ENCODE peak calls at places on chromosomes 4 and X, in seven cellular contexts. E, U, A, Y, F, Z and S are unnamed samples.

GRCh38 chr4:110501826-110502225 is 25.9 kb downstream of the ENPEP start:
- DNase-seq in F (no peak), A (no peak), U (no peak), Y (no peak), Z (no peak), E (no peak), S (no peak)

GRCh38 chr4:1903035-1903434 is 31.8 kb downstream of the NSD2 start:
- DNase-seq in A (no peak), Y (no peak), F (no peak), E (no peak), Z (no peak), U (no peak), S (no peak)

GRCh38 chr4:122715221-122715620 is 17.3 kb upstream of the BBS12 start:
- DNase-seq in Y (no peak), E (no peak), U (no peak), Z (no peak), A (no peak), F (no peak), S (no peak)

GRCh38 chr4:123393696-123394095 is 2.9 kb upstream of the SPRY1 start:
- DNase-seq in E (no peak), Y (no peak), U (no peak), A (no peak), F (no peak), Z (no peak), S (no peak)

GRCh38 chrX:100643943-100644587 is at the start of gene SRPX2:
- DNase-seq in Y (peak), A (no peak), Z (no peak), F (peak), E (no peak), U (no peak), S (no peak)

GRCh38 chr4:141246683-141247429 is 26.2 kb downstream of the ZNF330 start:
- DNase-seq in F (no peak), U (no peak), Y (no peak), Z (no peak), A (no peak), E (no peak), S (no peak)

GRCh38 chr4:78954048-78954666 is 14.9 kb upstream of the PAQR3 start:
- DNase-seq in F (no peak), Z (peak), U (peak), E (no peak), Y (no peak), A (no peak), S (no peak)

GRCh38 chr4:86441175-86441960 is 81.5 kb upstream of the MAPK10 start:
- DNase-seq in A (no peak), F (no peak), Z (no peak), E (no peak), Y (no peak), U (no peak), S (no peak)

GRCh38 chr4:24889991-24890390 is 22.9 kb downstream of the CCDC149 start:
- DNase-seq in F (no peak), E (no peak), Z (no peak), U (no peak), A (no peak), Y (no peak), S (no peak)

GRCh38 chr4:142818009-142818408 is 28.1 kb downstream of the INPP4B start:
- DNase-seq in E (no peak), F (peak), Y (no peak), U (no peak), A (no peak), Z (no peak), S (no peak)

GRCh38 chr4:138390286-138390685 is 148.1 kb upstream of the SLC7A11 start:
- DNase-seq in Y (no peak), F (peak), U (no peak), Z (no peak), E (no peak), A (no peak), S (no peak)

GRCh38 chrX:96182366-96182765 is 502.3 kb upstream of the DIAPH2 start:
- DNase-seq in Z (peak), F (peak), A (no peak), Y (no peak), U (peak), E (peak), S (no peak)

GRCh38 chr4:161714022-161714751 is 449.6 kb downstream of the FSTL5 start:
- DNase-seq in A (no peak), Z (no peak), U (no peak), E (no peak), Y (no peak), F (peak), S (no peak)

GRCh38 chr4:64682946-64683345 is 273.7 kb upstream of the TECRL start:
- DNase-seq in A (no peak), Y (no peak), U (no peak), E (no peak), F (no peak), Z (no peak), S (no peak)

GRCh38 chr4:75940692-75941253 is at the start of gene NAAA:
- DNase-seq in Z (peak), U (peak), A (peak), Y (peak), F (peak), E (peak), S (peak)

GRCh38 chrX:14712096-14712495 is 160.8 kb downstream of the FANCB start:
- DNase-seq in Y (no peak), F (no peak), A (no peak), U (no peak), Z (no peak), E (no peak), S (no peak)

GRCh38 chr4:183362916-183363542 is 40.8 kb upstream of the CLDN24 start:
- DNase-seq in Z (peak), A (no peak), U (peak), E (no peak), F (peak), Y (no peak), S (no peak)

GRCh38 chr4:10635096-10635495 is 49.5 kb downstream of the CLNK start:
- DNase-seq in U (no peak), F (no peak), A (no peak), Z (no peak), Y (no peak), E (no peak), S (no peak)

GRCh38 chr4:189022441-189023035 is 883.3 kb downstream of the TRIML1 start:
- DNase-seq in U (no peak), F (peak), Y (no peak), E (no peak), A (no peak), Z (no peak), S (no peak)

DNA sequence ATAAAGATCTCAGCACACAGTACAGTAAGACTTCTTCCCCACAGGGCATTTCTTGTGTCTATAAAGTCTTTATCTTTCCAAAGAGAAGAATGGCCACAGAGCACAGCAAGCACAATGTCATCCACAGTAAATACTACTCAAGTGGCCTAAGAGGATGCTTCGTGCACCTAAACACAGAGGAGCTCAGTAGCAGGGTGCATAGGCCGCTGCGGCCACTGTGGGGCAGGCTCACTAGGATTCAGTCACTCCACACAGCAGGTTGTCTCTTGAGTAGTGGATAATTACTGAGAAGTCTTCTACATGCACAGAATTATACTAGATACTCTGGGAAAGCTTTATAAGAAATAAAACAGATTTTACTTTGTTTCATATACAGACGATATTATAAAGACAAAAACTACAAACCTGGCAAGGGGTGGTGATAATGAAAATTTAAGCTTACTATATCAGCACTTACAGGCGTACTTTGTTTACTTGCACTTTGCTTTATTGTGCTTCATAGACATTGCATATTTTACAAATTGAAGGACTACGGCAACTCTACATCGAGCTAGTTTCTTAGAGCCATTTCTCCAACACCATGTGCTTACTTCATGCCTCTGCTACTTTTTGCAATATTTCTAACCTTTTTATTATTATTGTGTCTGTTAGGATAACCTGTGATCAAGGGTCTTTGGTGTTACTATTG is 78.5 kb downstream of the PRDM5 start:
- DNase-seq in F (no peak), A (peak), Y (no peak), U (peak), Z (peak), E (no peak), S (no peak)
- TF ChIP-seq CTCF in F (peak), A (peak), Y (no peak), U (peak), Z (peak), E (no peak), S (peak)

GRCh38 chrX:136607236-136607635 is 40.7 kb upstream of the CD40LG start:
- DNase-seq in F (no peak), Z (no peak), Y (no peak), A (no peak), E (no peak), U (no peak), S (no peak)

GRCh38 chrX:136608295-136608933 is 39.5 kb upstream of the CD40LG start:
- DNase-seq in E (peak), Z (peak), A (no peak), U (no peak), Y (peak), F (no peak), S (no peak)
- TF ChIP-seq CTCF in E (peak), Z (peak), A (peak), U (no peak), Y (no peak), F (peak), S (peak)

GRCh38 chr4:40749717-40750460 is at the start of gene NSUN7:
- DNase-seq in U (peak), A (peak), Y (peak), F (no peak), E (peak), Z (peak), S (peak)
- TF ChIP-seq CTCF in U (no peak), A (no peak), Y (no peak), F (no peak), E (no peak), Z (no peak), S (no peak)

GRCh38 chrX:9362529-9362928 is 102.3 kb upstream of the TBL1X start:
- DNase-seq in F (no peak), Y (no peak), E (no peak), Z (no peak), U (no peak), A (no peak), S (no peak)
- TF ChIP-seq CTCF in F (no peak), Y (no peak), E (no peak), Z (no peak), U (no peak), A (no peak), S (no peak)

DNA sequence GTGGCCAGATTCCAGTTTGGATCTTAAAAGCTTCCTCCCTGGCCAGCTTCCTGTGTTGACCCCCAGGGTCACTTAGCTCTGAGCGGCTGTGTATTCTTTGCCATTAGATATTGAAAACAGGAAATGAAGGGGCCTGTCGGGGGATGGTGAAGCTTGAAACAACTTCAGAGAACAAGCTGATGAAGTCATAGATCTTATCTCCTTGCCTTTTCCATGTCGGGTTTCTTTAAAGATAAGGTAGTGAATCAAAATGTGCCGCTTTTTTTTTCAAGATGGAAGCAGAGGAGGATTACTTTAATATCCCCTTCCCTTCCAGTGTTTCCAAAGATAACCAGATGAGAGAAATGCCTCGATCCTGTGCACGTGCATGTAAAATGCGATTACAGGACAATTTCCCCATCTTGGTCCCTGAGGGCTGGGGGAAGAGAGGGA is 508.5 kb downstream of the MID1IP1 start:
- DNase-seq in F (peak), U (peak), E (no peak), Y (no peak), Z (no peak), A (no peak), S (no peak)
- TF ChIP-seq CTCF in F (no peak), U (no peak), E (no peak), Y (no peak), Z (no peak), A (no peak), S (no peak)

GRCh38 chr4:113684534-113685091 is 76.9 kb downstream of the CAMK2D start:
- DNase-seq in A (no peak), F (peak), Z (peak), E (peak), U (peak), Y (no peak), S (no peak)
- TF ChIP-seq CTCF in A (no peak), F (peak), Z (peak), E (peak), U (peak), Y (no peak), S (peak)

GRCh38 chr4:154317600-154317999 is 174.0 kb downstream of the DCHS2 start:
- DNase-seq in A (no peak), Y (no peak), F (no peak), Z (no peak), E (no peak), U (no peak), S (no peak)

GRCh38 chr4:154315741-154316140 is 175.9 kb downstream of the DCHS2 start:
- DNase-seq in Z (no peak), E (no peak), A (no peak), Y (no peak), U (no peak), F (no peak), S (no peak)

GRCh38 chr4:154313004-154313587 is 178.5 kb downstream of the DCHS2 start:
- DNase-seq in U (no peak), Z (peak), F (no peak), A (no peak), E (no peak), Y (no peak), S (no peak)

GRCh38 chr4:154312246-154312645 is 179.4 kb downstream of the DCHS2 start:
- DNase-seq in Y (no peak), E (no peak), Z (no peak), A (no peak), U (no peak), F (no peak), S (no peak)

GRCh38 chr4:154314248-154314647 is 177.4 kb downstream of the DCHS2 start:
- DNase-seq in E (no peak), U (peak), F (no peak), A (no peak), Z (no peak), Y (no peak), S (no peak)
- TF ChIP-seq CTCF in E (peak), U (peak), F (peak), A (peak), Z (peak), Y (no peak), S (peak)